ENCODE peak calls at places on chromosomes 13 and 19, in nine cellular contexts. O, P, D, Q, G, Z, U, T and N are unnamed samples.

GRCh38 chr13:40446365-40446764 is 220.1 kb downstream of the FOXO1 start:
- DNase-seq in O (peak), T (no peak), P (no peak), Z (no peak), G (no peak), D (no peak), Q (no peak), U (no peak), N (no peak)

GRCh38 chr19:13846533-13847032 is 30.4 kb upstream of the NANOS3 start:
- DNase-seq in O (peak), T (peak), P (no peak), U (peak), D (peak), Q (no peak), Z (peak), G (peak), N (no peak)

GRCh38 chr13:34587586-34587985 is 354.5 kb upstream of the NBEA start:
- DNase-seq in D (no peak), P (no peak), O (no peak), T (no peak), G (no peak), U (no peak), Z (no peak), Q (no peak), N (no peak)

GRCh38 chr19:42655748-42656147 is 61.0 kb upstream of the CEACAM8 start:
- DNase-seq in Q (no peak), Z (no peak), D (no peak), G (no peak), O (no peak), P (no peak), T (no peak), U (no peak), N (no peak)

GRCh38 chr19:30228726-30229523 is 143.3 kb upstream of the ZNF536 start:
- DNase-seq in T (no peak), O (no peak), Q (no peak), G (no peak), Z (no peak), P (no peak), D (peak), U (no peak), N (no peak)

GRCh38 chr19:11767633-11768133 is 883 bp downstream of the ZNF441 start:
- DNase-seq in U (peak), P (no peak), G (no peak), Z (peak), T (peak), O (peak), Q (no peak), D (peak), N (no peak)

GRCh38 chr19:20278342-20278741 is 111.3 kb downstream of the ZNF486 start:
- DNase-seq in O (peak), T (no peak), P (no peak), Z (no peak), G (no peak), Q (no peak), U (no peak), D (no peak), N (no peak)

GRCh38 chr13:77660841-77661250 is 36.6 kb upstream of the SLAIN1 start:
- DNase-seq in G (peak), Q (no peak), P (no peak), D (no peak), Z (no peak), U (no peak), O (no peak), T (no peak), N (peak)

GRCh38 chr13:69092615-69093322 is 1014.9 kb upstream of the ATXN8OS start:
- DNase-seq in G (no peak), P (no peak), O (no peak), T (no peak), Z (no peak), D (no peak), U (no peak), Q (no peak), N (no peak)

GRCh38 chr13:24626449-24626848 is 53.8 kb upstream of the ATP12A start:
- DNase-seq in P (no peak), Q (no peak), G (no peak), O (no peak), U (no peak), D (no peak), T (no peak), Z (no peak), N (no peak)

GRCh38 chr13:110925023-110925608 is 10.2 kb upstream of the ANKRD10 start:
- DNase-seq in U (no peak), D (no peak), T (no peak), G (peak), Q (no peak), P (no peak), O (peak), Z (no peak), N (no peak)
- TF ChIP-seq CTCF in U (peak), D (peak), T (peak), G (peak), Q (no peak), P (no peak), O (no peak), Z (no peak), N (peak)

DNA sequence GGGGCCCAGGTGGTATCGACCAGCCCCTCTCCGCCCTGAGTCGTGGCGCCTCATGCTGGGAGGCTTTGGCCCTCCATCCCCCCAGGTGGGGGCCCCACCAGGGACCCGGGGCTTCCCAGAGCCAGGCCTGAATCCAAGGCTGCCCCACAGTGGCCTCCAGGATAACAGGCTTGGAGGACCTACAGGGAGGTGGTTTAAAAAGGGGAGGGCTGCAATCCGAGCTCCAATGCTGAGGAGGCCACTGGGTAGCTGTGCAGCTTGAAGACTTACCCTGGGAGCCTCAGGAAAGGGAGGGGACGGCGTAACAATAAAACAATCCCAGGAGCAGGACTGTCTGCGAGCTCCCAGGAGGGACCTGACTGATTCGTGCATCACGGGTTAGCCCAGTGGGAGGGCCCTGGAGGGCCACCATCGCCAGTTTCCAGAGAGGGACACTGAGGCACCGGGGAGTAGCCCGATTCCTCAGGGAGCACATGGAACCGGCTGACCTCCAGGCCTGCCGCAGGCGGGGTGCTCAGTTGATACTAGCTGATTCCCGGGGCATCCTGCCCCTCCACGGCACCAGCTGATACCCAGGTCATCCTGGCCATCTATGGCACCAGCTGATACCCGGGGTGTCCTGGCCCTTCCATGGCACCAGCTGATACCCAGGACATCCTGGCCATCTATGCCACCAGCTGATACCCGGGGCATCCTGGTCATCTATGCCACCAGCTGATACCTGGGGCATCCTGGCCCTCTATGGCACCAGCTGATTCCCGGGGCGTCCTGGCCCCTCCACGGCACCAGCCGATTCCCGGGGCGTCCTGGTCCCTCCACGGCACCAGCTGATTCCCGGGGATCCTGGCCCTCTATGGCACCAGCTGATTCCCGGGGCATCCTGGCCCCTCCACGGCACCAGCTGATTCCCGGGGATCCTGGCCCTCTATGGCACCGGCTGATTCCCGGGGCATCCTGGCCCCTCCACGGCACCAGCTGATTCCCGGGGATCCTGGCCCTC is 3.7 kb upstream of the C2CD4C start:
- DNase-seq in Z (no peak), D (peak), P (no peak), U (no peak), O (no peak), G (no peak), Q (no peak), T (no peak), N (peak)
- TF ChIP-seq CTCF in Z (no peak), D (no peak), P (no peak), U (no peak), O (no peak), G (no peak), Q (no peak), T (no peak), N (peak)

GRCh38 chr19:33304760-33305647 is 2.7 kb upstream of the CEBPA start:
- DNase-seq in T (no peak), O (no peak), Q (no peak), Z (no peak), D (peak), G (no peak), U (no peak), P (no peak), N (no peak)
- TF ChIP-seq CTCF in T (no peak), O (no peak), Q (no peak), Z (no peak), D (no peak), G (no peak), U (peak), P (no peak), N (no peak)

DNA sequence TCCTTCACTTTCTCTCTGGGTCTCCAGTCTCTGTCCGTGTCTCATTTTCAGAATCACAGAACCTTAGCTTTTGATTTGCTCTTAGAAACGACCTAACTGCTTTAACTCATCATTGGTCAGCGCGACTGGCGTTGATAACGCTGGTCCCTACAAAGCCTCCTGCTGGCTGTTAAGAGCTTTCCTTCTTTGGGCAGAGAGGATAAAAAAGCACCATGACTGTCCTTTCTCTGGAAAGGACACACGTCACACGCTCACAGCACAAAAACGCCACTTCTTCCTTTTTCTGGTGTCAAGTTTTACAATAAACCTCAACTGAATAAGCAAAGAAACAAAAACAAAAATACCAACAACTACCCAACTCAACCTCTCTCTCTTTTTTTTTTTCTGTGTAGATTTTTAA is 1.7 kb upstream of the KLK12 start:
- DNase-seq in O (no peak), U (no peak), G (no peak), P (no peak), D (no peak), T (no peak), Z (no peak), Q (no peak), N (no peak)
- TF ChIP-seq CTCF in O (no peak), U (no peak), G (no peak), P (no peak), D (no peak), T (no peak), Z (no peak), Q (no peak), N (no peak)

DNA sequence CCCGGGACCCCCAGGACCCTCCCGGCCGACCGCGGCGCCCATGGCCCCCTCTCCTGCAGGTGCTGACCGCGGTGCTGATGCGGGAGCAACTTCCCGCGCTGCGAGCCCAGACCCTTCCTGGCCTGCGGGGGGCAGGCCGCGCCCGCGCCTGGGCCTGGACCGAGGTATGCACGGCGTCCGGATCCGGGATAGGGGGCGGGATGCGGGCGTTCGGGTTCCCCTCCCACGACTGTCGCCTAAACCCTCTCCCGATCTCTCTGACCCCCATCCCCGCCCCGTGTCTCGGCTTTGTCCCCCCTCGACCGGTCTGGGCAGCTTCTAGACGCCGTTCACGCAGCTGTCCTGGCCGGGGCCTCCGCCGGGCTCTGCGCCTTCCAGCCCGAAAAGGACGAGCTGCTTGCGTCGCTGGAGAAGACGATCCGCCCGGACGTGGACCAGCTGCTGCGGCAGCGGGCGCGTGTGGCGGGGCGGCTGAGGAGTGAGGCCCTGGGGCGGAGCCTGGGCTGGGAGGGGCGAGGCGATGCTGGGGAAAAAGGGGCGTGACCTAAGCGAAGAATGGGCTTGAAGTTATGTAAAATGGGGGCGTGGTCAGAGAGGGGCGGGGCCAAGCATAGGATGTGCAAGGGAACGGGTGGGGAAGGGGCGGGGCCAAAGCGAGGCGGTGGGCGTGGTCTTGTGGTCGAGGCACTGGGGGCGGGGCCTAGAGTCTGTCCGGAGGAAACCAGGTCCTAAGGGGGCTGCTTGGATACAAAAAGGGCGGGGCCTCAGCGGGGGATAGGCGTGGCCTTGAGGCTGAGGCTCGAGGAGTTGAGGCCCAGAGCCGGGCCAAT is 15.9 kb upstream of the COLGALT1 start:
- DNase-seq in G (peak), Q (peak), O (peak), D (peak), U (peak), Z (peak), P (no peak), T (peak), N (peak)
- TF ChIP-seq CTCF in G (peak), Q (peak), O (peak), D (peak), U (peak), Z (no peak), P (peak), T (peak), N (peak)